ENCODE peak calls at places on chromosomes 16 and 17, in six cellular contexts. D is AG09319; X is mammary epithelial cell; T is cardiac muscle cell; H is HCEC 1CT; E is activated CD4-positive, alpha-beta T cell treated with anti-CD3 and anti-CD28 coated beads, Interleukin-2, amount 50 U/mL, for 4 hours. S is an unnamed sample.

GRCh38 chr17:77445908-77446535 is 305.3 kb downstream of the SEC14L1 start:
- DNase-seq in D (no peak), H (no peak), E (no peak), X (no peak), T (no peak), S (no peak)

GRCh38 chr17:37759014-37759637 is 14.3 kb upstream of the HNF1B start:
- DNase-seq in T (no peak), X (no peak), E (no peak), H (no peak), D (no peak), S (no peak)

GRCh38 chr16:17261197-17261858 is 209.4 kb downstream of the XYLT1 start:
- DNase-seq in E (no peak), T (no peak), H (no peak), D (no peak), X (no peak), S (no peak)

GRCh38 chr17:71111460-71111859 is 942.1 kb downstream of the KCNJ2 start:
- DNase-seq in E (no peak), D (no peak), X (no peak), T (no peak), H (no peak), S (no peak)

GRCh38 chr17:2042355-2042929 is 620 bp downstream of the OVCA2 start:
- DNase-seq in X (no peak), H (peak; percentile 39), D (no peak), E (no peak), T (peak; percentile 45), S (no peak)

GRCh38 chr17:39351508-39351907 is 49.9 kb downstream of the FBXL20 start:
- DNase-seq in H (no peak), T (no peak), E (no peak), D (no peak), X (no peak), S (no peak)

GRCh38 chr17:27384261-27384701 is 72.0 kb upstream of the KSR1 start:
- DNase-seq in H (peak; percentile 39), E (no peak), T (no peak), D (peak; percentile 70), X (peak; percentile 97), S (no peak)

GRCh38 chr16:72434159-72434558 is 262.2 kb upstream of the PMFBP1 start:
- DNase-seq in H (peak; percentile 21), E (no peak), X (peak; percentile 4), D (no peak), T (no peak), S (no peak)

GRCh38 chr16:73356401-73357079 is 308.6 kb upstream of the ZFHX3 start:
- DNase-seq in D (no peak), X (no peak), H (no peak), T (no peak), E (no peak), S (no peak)

GRCh38 chr17:13030459-13031305 is 12.9 kb upstream of the ELAC2 start:
- DNase-seq in X (peak; percentile 34), T (peak; percentile 58), H (peak; percentile 43), E (peak; percentile 9), D (no peak), S (no peak)

GRCh38 chr17:81428945-81429344 is 33.7 kb downstream of the BAHCC1 start:
- DNase-seq in H (no peak), T (no peak), E (no peak), D (no peak), X (no peak), S (no peak)

GRCh38 chr17:31854672-31855071 is 4.4 kb downstream of the COPRS start:
- DNase-seq in X (no peak), D (no peak), T (no peak), H (no peak), E (no peak), S (no peak)

GRCh38 chr17:56540791-56541190 is 52.7 kb upstream of the NOG start:
- DNase-seq in D (no peak), H (no peak), X (no peak), E (no peak), T (peak; percentile 71), S (no peak)

GRCh38 chr16:47705268-47705667 is 244.1 kb downstream of the PHKB start:
- DNase-seq in X (no peak), H (no peak), T (no peak), D (no peak), E (no peak), S (no peak)

GRCh38 chr16:55871411-55872038 is 3.6 kb downstream of the CES5A start:
- DNase-seq in X (no peak), D (no peak), T (no peak), E (no peak), H (no peak), S (no peak)

GRCh38 chr17:12047977-12048376 is 27.3 kb downstream of the MAP2K4 start:
- DNase-seq in X (no peak), D (no peak), E (no peak), H (peak; percentile 31), T (no peak), S (no peak)

GRCh38 chr16:15482068-15482747 is 47.8 kb downstream of the BMERB1 start:
- DNase-seq in D (peak; percentile 82), H (peak; percentile 99), T (no peak), X (peak; percentile 98), E (peak; percentile 17), S (peak; percentile 34)

GRCh38 chr16:79728048-79728922 is 127.7 kb upstream of the MAF start:
- DNase-seq in X (no peak), T (no peak), E (no peak), D (no peak), H (no peak), S (no peak)